ENCODE peak calls at places on chromosomes 6 and 20, in nine cellular contexts. B is MM.1S; W is left ventricle myocardium inferior; R is AG20443; U is glutamatergic neuron; V is stimulated activated CD8-positive, alpha-beta memory T cell treated with anti-CD3 and anti-CD28 coated beads, Interleukin-7, amount 100 ng/mL, for 1 hour; K is HT-29; Z is right cardiac atrium; F is nephron progenitor cell. O is an unnamed sample.

GRCh38 chr6:2102316-2102883 is 143.0 kb downstream of the GMDS start:
- DNase-seq in B (no peak), W (no peak), R (no peak), U (no peak), V (no peak), K (no peak), Z (no peak), F (no peak), O (no peak)

GRCh38 chr6:155487362-155488130 is 31.9 kb upstream of the NOX3 start:
- DNase-seq in B (no peak), W (no peak), R (no peak), U (no peak), V (no peak), K (no peak), Z (no peak), F (no peak), O (no peak)

GRCh38 chr6:48782230-48782629 is 671.2 kb upstream of the PTCHD4 start:
- DNase-seq in B (no peak), W (no peak), R (no peak), U (peak), V (no peak), K (no peak), Z (no peak), F (no peak), O (no peak)

GRCh38 chr6:41455818-41456217 is 90.4 kb upstream of the FOXP4 start:
- DNase-seq in B (no peak), W (no peak), R (no peak), U (no peak), V (no peak), K (no peak), Z (no peak), F (no peak), O (no peak)

GRCh38 chr6:4941782-4942672 is 61.8 kb downstream of the RPP40 start:
- DNase-seq in B (peak), W (no peak), R (peak), U (no peak), V (no peak), K (peak), Z (no peak), F (no peak), O (peak)

GRCh38 chr20:36462440-36463211 is 78.7 kb upstream of the MYL9 start:
- DNase-seq in B (no peak), W (peak), R (peak), U (peak), V (no peak), K (no peak), Z (peak), F (peak), O (no peak)

GRCh38 chr6:40413231-40413755 is 173.9 kb downstream of the LRFN2 start:
- DNase-seq in B (no peak), W (no peak), R (no peak), U (no peak), V (no peak), K (no peak), Z (no peak), F (peak), O (no peak)

GRCh38 chr20:8094415-8094818 is 37.6 kb upstream of the PLCB1 start:
- DNase-seq in B (no peak), W (peak), R (no peak), U (no peak), V (no peak), K (peak), Z (peak), F (no peak), O (peak)

GRCh38 chr20:63821824-63822223 is 9.2 kb downstream of the ZBTB46 start:
- DNase-seq in B (no peak), W (no peak), R (no peak), U (no peak), V (no peak), K (no peak), Z (no peak), F (no peak), O (no peak)

GRCh38 chr6:46961248-46961647 is 39.5 kb upstream of the ADGRF5 start:
- DNase-seq in B (no peak), W (no peak), R (no peak), U (no peak), V (no peak), K (no peak), Z (no peak), F (no peak), O (no peak)

GRCh38 chr6:13384966-13385365 is 56.6 kb upstream of the TBC1D7 start:
- DNase-seq in B (no peak), W (no peak), R (no peak), U (no peak), V (no peak), K (no peak), Z (no peak), F (no peak), O (no peak)

GRCh38 chr6:108222504-108222903 is 38.3 kb downstream of the SNX3 start:
- DNase-seq in B (no peak), W (no peak), R (no peak), U (no peak), V (no peak), K (no peak), Z (no peak), F (no peak), O (no peak)

GRCh38 chr20:8152183-8152582 is 20.1 kb downstream of the PLCB1 start:
- DNase-seq in B (no peak), W (no peak), R (peak), U (no peak), V (no peak), K (no peak), Z (no peak), F (no peak), O (peak)

GRCh38 chr6:3455490-3456394 is 1.1 kb downstream of the SLC22A23 start:
- DNase-seq in B (no peak), W (no peak), R (peak), U (peak), V (no peak), K (peak), Z (peak), F (peak), O (no peak)

GRCh38 chr6:166601956-166602355 is 15.5 kb upstream of the RAMACL start:
- DNase-seq in B (no peak), W (no peak), R (no peak), U (no peak), V (no peak), K (no peak), Z (no peak), F (no peak), O (no peak)

GRCh38 chr6:163971841-163972838 is 557.6 kb downstream of the QKI start:
- DNase-seq in B (no peak), W (no peak), R (no peak), U (no peak), V (no peak), K (no peak), Z (no peak), F (no peak), O (no peak)

GRCh38 chr20:63068711-63069367 is 62.1 kb upstream of the BHLHE23 start:
- DNase-seq in B (no peak), W (no peak), R (no peak), U (no peak), V (no peak), K (no peak), Z (peak), F (no peak), O (no peak)

GRCh38 chr6:129929433-129929832 is 68.3 kb upstream of the TMEM244 start:
- DNase-seq in B (no peak), W (no peak), R (peak), U (no peak), V (no peak), K (no peak), Z (no peak), F (no peak), O (peak)

GRCh38 chr6:6648659-6649343 is 60.3 kb downstream of the LY86 start:
- DNase-seq in B (no peak), W (no peak), R (no peak), U (no peak), V (no peak), K (no peak), Z (no peak), F (no peak), O (no peak)

GRCh38 chr20:59455392-59456341 is 148.7 kb upstream of the PHACTR3 start:
- DNase-seq in B (no peak), W (peak), R (peak), U (no peak), V (no peak), K (peak), Z (peak), F (peak), O (peak)

GRCh38 chr6:37222125-37222967 is 35.2 kb upstream of the TBC1D22B start:
- DNase-seq in B (peak), W (peak), R (peak), U (peak), V (peak), K (peak), Z (peak), F (peak), O (peak)

GRCh38 chr6:166999845-167000253 is 652 bp downstream of the CEP43 start:
- DNase-seq in B (no peak), W (no peak), R (no peak), U (no peak), V (no peak), K (peak), Z (no peak), F (no peak), O (no peak)

GRCh38 chr6:41470341-41471063 is 75.7 kb upstream of the FOXP4 start:
- DNase-seq in B (no peak), W (peak), R (peak), U (peak), V (no peak), K (no peak), Z (peak), F (peak), O (peak)

GRCh38 chr6:87139236-87139635 is 16.1 kb upstream of the ZNF292 start:
- DNase-seq in B (peak), W (no peak), R (peak), U (no peak), V (no peak), K (peak), Z (no peak), F (no peak), O (no peak)

GRCh38 chr6:52420668-52421358 is 671 bp downstream of the EFHC1 start:
- DNase-seq in B (no peak), W (no peak), R (no peak), U (peak), V (no peak), K (peak), Z (no peak), F (peak), O (no peak)

GRCh38 chr20:46701556-46701955 is 7.9 kb upstream of the SLC2A10 start:
- DNase-seq in B (no peak), W (no peak), R (peak), U (no peak), V (no peak), K (no peak), Z (no peak), F (no peak), O (no peak)

GRCh38 chr6:49649982-49650381 is 13.3 kb upstream of the RHAG start:
- DNase-seq in B (no peak), W (no peak), R (no peak), U (no peak), V (no peak), K (no peak), Z (no peak), F (no peak), O (no peak)

GRCh38 chr6:52331793-52332457 is 30.0 kb upstream of the PAQR8 start:
- DNase-seq in B (no peak), W (no peak), R (no peak), U (no peak), V (no peak), K (no peak), Z (no peak), F (no peak), O (no peak)

GRCh38 chr20:21203036-21203656 is 77.3 kb downstream of the KIZ start:
- DNase-seq in B (no peak), W (no peak), R (no peak), U (no peak), V (no peak), K (peak), Z (no peak), F (no peak), O (no peak)

GRCh38 chr6:5302995-5303622 is 41.8 kb downstream of the FARS2 start:
- DNase-seq in B (peak), W (peak), R (peak), U (no peak), V (peak), K (peak), Z (no peak), F (peak), O (no peak)

GRCh38 chr6:134111062-134111677 is 58.7 kb upstream of the SLC2A12 start:
- DNase-seq in B (peak), W (no peak), R (peak), U (peak), V (no peak), K (peak), Z (no peak), F (peak), O (peak)

GRCh38 chr6:28658475-28659249 is 133.0 kb downstream of the GPX5 start:
- DNase-seq in B (no peak), W (no peak), R (peak), U (no peak), V (no peak), K (peak), Z (no peak), F (no peak), O (no peak)